ENCODE peak calls at places on chromosome 12, in eight cellular contexts. R is cardiac fibroblast, Z is tibial artery, A is heart left ventricle, O is PC-3, S is neural crest cell, G is lower leg skin, J is uterus. E is an unnamed sample.

GRCh38 chr12:14256139-14256538 is 109.3 kb upstream of the ATF7IP start:
- DNase-seq in R (peak), Z (no peak), A (no peak), O (peak), S (no peak), G (no peak), J (no peak), E (peak)

GRCh38 chr12:56469007-56469930 is 891 bp downstream of the SPRYD4 start:
- DNase-seq in R (no peak), Z (no peak), A (peak), O (peak), S (no peak), G (peak), J (no peak), E (no peak)

GRCh38 chr12:54404061-54405004 is 14.7 kb downstream of the ITGA5 start:
- DNase-seq in R (peak), Z (no peak), A (peak), O (peak), S (peak), G (no peak), J (peak), E (peak)

GRCh38 chr12:131452444-131452860 is 258.4 kb upstream of the SFSWAP start:
- DNase-seq in R (no peak), Z (no peak), A (no peak), O (peak), S (peak), G (no peak), J (no peak), E (no peak)

GRCh38 chr12:64457036-64457435 is 5.1 kb downstream of the TBK1 start:
- DNase-seq in R (peak), Z (no peak), A (no peak), O (no peak), S (no peak), G (peak), J (no peak), E (no peak)

GRCh38 chr12:93234641-93235040 is 143.1 kb upstream of the NUDT4 start:
- DNase-seq in R (no peak), Z (no peak), A (no peak), O (peak), S (no peak), G (no peak), J (no peak), E (peak)

GRCh38 chr12:85280138-85280983 is at the start of gene ALX1:
- DNase-seq in R (peak), Z (peak), A (no peak), O (no peak), S (peak), G (no peak), J (no peak), E (peak)

GRCh38 chr12:47409310-47409709 is 296.5 kb downstream of the RPAP3 start:
- DNase-seq in R (no peak), Z (no peak), A (no peak), O (no peak), S (no peak), G (no peak), J (no peak), E (no peak)

GRCh38 chr12:130545475-130545874 is 170.6 kb downstream of the RIMBP2 start:
- DNase-seq in R (no peak), Z (no peak), A (no peak), O (no peak), S (no peak), G (no peak), J (no peak), E (no peak)

GRCh38 chr12:129069886-129070285 is 216.6 kb downstream of the GLT1D1 start:
- DNase-seq in R (no peak), Z (no peak), A (no peak), O (no peak), S (no peak), G (no peak), J (no peak), E (no peak)
- TF ChIP-seq CTCF in R (no peak), Z (no peak), A (no peak), O (no peak), S (no peak), G (no peak), J (no peak), E (no peak)

GRCh38 chr12:109811624-109811995 is 21.6 kb downstream of the TRPV4 start:
- DNase-seq in R (no peak), Z (no peak), A (no peak), O (no peak), S (no peak), G (no peak), J (no peak), E (no peak)
- TF ChIP-seq CTCF in R (peak), Z (no peak), A (no peak), O (peak), S (peak), G (no peak), J (no peak), E (no peak)

GRCh38 chr12:2298556-2299195 is 245.9 kb downstream of the CACNA1C start:
- DNase-seq in R (no peak), Z (no peak), A (no peak), O (no peak), S (no peak), G (no peak), J (no peak), E (no peak)

GRCh38 chr12:2297004-2297403 is 244.2 kb downstream of the CACNA1C start:
- DNase-seq in R (no peak), Z (no peak), A (peak), O (no peak), S (no peak), G (no peak), J (no peak), E (no peak)

GRCh38 chr12:2297658-2298057 is 244.9 kb downstream of the CACNA1C start:
- DNase-seq in R (no peak), Z (no peak), A (no peak), O (no peak), S (no peak), G (no peak), J (no peak), E (no peak)

GRCh38 chr12:2294651-2295475 is 242.1 kb downstream of the CACNA1C start:
- DNase-seq in R (peak), Z (peak), A (no peak), O (no peak), S (no peak), G (peak), J (peak), E (peak)

GRCh38 chr12:2295941-2296461 is 243.2 kb downstream of the CACNA1C start:
- DNase-seq in R (no peak), Z (no peak), A (no peak), O (no peak), S (no peak), G (no peak), J (no peak), E (peak)
- TF ChIP-seq CTCF in R (no peak), Z (no peak), A (no peak), O (no peak), S (no peak), G (no peak), J (no peak), E (no peak)

GRCh38 chr12:106255493-106255892 is 7.7 kb upstream of the CKAP4 start:
- DNase-seq in R (no peak), Z (no peak), A (no peak), O (no peak), S (no peak), G (no peak), J (no peak), E (no peak)
- TF ChIP-seq CTCF in R (no peak), Z (no peak), A (no peak), O (no peak), S (no peak), G (no peak), J (no peak), E (no peak)

DNA sequence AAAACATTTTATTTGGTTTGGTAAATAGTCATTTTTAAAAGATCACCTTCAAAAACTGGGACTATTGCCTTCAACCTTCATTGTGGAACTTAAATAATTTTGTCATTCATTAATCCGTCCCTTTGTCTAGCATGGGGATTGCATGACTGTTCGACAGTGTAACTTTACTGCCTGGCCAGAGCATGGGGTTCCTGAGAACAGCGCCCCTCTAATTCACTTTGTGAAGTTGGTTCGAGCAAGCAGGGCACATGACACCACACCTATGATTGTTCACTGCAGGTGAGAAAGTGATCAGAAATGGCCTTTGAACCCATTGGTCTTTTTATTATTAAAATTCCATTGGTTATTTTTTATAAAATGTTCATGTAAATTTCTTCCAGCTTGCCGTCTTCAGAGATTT is 37.2 kb upstream of the MYF6 start:
- DNase-seq in R (no peak), Z (no peak), A (no peak), O (no peak), S (no peak), G (no peak), J (no peak), E (no peak)
- TF ChIP-seq CTCF in R (no peak), Z (no peak), A (no peak), O (no peak), S (no peak), G (no peak), J (no peak), E (no peak)

GRCh38 chr12:48958049-48958388 is 732 bp upstream of the ARF3 start:
- DNase-seq in R (no peak), Z (no peak), A (no peak), O (no peak), S (no peak), G (no peak), J (no peak), E (no peak)
- TF ChIP-seq CTCF in R (no peak), Z (no peak), A (no peak), O (no peak), S (no peak), G (no peak), J (no peak), E (no peak)

DNA sequence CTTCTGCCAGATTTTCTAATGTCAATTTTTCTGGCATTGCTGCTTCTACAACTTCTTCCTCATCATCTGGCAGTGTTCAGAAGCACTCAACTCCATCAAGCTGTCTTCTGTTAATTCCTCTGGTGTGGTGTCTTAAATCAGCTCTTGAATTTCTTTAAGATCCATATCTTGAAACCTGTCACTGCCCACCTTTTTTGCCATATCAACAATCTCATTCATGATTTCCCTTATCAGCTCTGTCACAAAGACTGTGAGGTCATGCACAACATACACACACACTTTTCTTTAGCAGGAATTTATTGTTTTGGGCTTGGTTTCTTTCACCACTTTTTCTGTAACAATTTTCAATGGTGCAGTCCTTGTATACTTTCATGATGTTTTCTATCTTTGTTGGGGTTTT is 7.2 kb downstream of the THAP2 start:
- DNase-seq in R (no peak), Z (no peak), A (no peak), O (no peak), S (no peak), G (no peak), J (no peak), E (no peak)
- TF ChIP-seq CTCF in R (no peak), Z (no peak), A (no peak), O (no peak), S (no peak), G (no peak), J (no peak), E (no peak)

DNA sequence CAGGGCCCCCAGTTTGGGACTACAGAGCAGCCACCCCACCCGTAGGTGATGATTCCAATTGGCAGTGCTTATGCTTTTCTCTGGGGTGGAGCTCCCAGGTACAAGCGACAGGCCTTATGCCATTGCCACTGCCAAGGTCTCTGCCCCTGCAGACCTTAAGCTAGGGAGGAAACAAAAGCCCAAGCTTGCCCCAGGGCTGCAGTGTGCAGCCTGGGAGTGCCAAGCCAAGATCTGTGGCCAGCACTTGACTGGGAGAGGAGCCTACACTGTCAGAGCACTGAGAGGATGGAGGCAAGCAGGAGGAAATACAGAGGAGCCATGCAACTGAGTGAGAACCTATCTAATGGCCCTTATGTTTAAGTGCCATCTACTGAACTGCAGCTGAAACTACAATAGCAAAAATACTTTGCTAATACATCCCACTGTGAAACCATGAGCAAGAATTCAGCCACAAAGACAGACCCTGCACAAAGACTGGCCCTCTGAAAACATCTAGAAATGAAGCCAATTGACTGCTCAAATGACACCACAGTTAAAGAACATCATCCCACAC is 17.7 kb upstream of the ASCL1 start:
- DNase-seq in R (no peak), Z (no peak), A (no peak), O (no peak), S (no peak), G (no peak), J (no peak), E (no peak)
- TF ChIP-seq CTCF in R (no peak), Z (no peak), A (no peak), O (no peak), S (no peak), G (no peak), J (no peak), E (no peak)

GRCh38 chr12:11892065-11892391 is 178.7 kb upstream of the BCL2L14 start:
- DNase-seq in R (no peak), Z (no peak), A (no peak), O (no peak), S (no peak), G (no peak), J (no peak), E (peak)
- TF ChIP-seq CTCF in R (peak), Z (peak), A (peak), O (no peak), S (peak), G (no peak), J (peak), E (peak)

DNA sequence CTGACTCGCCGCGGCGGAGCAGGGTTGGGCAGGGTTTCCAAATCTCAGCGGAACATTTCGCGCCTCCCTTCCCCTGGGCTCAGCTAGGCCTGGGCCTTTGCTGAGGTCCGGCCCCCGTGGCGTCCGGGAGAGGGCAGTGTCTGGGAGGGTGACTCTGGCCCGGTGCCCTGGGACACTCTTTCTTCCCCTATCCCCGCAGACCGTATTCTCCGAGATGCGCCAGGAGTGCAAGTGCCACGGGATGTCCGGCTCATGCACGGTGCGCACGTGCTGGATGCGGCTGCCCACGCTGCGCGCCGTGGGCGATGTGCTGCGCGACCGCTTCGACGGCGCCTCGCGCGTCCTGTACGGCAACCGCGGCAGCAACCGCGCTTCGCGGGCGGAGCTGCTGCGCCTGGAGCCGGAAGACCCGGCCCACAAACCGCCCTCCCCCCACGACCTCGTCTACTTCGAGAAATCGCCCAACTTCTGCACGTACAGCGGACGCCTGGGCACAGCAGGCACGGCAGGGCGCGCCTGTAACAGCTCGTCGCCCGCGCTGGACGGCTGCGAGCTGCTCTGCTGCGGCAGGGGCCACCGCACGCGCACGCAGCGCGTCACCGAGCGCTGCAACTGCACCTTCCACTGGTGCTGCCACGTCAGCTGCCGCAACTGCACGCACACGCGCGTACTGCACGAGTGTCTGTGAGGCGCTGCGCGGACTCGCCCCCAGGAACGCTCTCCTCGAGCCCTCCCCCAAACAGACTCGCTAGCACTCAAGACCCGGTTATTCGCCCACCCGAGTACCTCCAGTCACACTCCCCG is 3.0 kb downstream of the WNT1 start:
- DNase-seq in R (no peak), Z (no peak), A (peak), O (no peak), S (no peak), G (no peak), J (no peak), E (no peak)
- TF ChIP-seq CTCF in R (peak), Z (no peak), A (no peak), O (peak), S (no peak), G (no peak), J (no peak), E (peak)

E was measured in fibroblast of the aortic adventitia.